ENCODE peak calls at places on chromosomes 16 and 17, in ten cellular contexts. S is prostate gland; N is RWPE1; T is MCF 10A; V is mesothelial cell of epicardium; X is CD8-positive, alpha-beta T cell; H is B cell; A is GM12865; P is breast epithelium; I is kidney. Z is an unnamed sample.

GRCh38 chr16:11094075-11094593 is 149.8 kb downstream of the CLEC16A start:
- DNase-seq in S (no peak), X (no peak), P (no peak), T (peak), A (peak), N (peak), V (no peak), H (peak), I (no peak), Z (no peak)

GRCh38 chr16:83835972-83836566 is 28.3 kb downstream of the HSBP1 start:
- DNase-seq in V (no peak), N (peak), S (no peak), A (peak), H (no peak), T (peak), I (no peak), P (no peak), X (no peak), Z (no peak)

GRCh38 chr17:65013613-65014391 is 42.7 kb downstream of the GNA13 start:
- DNase-seq in X (peak), I (no peak), V (no peak), S (no peak), N (peak), A (peak), H (no peak), T (peak), P (no peak), Z (no peak)

GRCh38 chr17:32481193-32481592 is 5.6 kb upstream of the CDK5R1 start:
- DNase-seq in H (no peak), S (no peak), I (peak), T (no peak), V (no peak), X (no peak), N (no peak), P (no peak), A (no peak), Z (no peak)

GRCh38 chr17:80716986-80717385 is 172.3 kb downstream of the RPTOR start:
- DNase-seq in T (no peak), P (no peak), A (no peak), S (no peak), I (no peak), V (no peak), N (no peak), X (no peak), H (no peak), Z (no peak)

GRCh38 chr17:59899099-59899498 is 6.2 kb downstream of the RPS6KB1 start:
- DNase-seq in N (peak), P (peak), H (no peak), T (peak), V (no peak), A (peak), S (no peak), X (no peak), I (no peak), Z (no peak)

GRCh38 chr17:5237541-5238016 is 2.9 kb upstream of the SCIMP start:
- DNase-seq in H (no peak), S (peak), V (no peak), P (no peak), T (peak), A (peak), N (peak), X (peak), I (no peak), Z (no peak)

GRCh38 chr16:82313754-82314153 is 143.7 kb upstream of the MPHOSPH6 start:
- DNase-seq in A (no peak), N (no peak), T (no peak), V (no peak), P (no peak), X (no peak), S (no peak), I (no peak), H (no peak), Z (no peak)

GRCh38 chr17:22515599-22515998 is 823.3 kb downstream of the KCNJ18 start:
- DNase-seq in A (no peak), V (no peak), X (no peak), I (no peak), T (no peak), P (no peak), H (no peak), S (no peak), N (no peak), Z (no peak)

GRCh38 chr16:82031116-82032084 is 3.7 kb upstream of the HSD17B2 start:
- DNase-seq in P (no peak), X (no peak), A (peak), S (peak), I (no peak), H (no peak), V (no peak), N (peak), T (peak), Z (no peak)

GRCh38 chr17:60167095-60167741 is 17.4 kb downstream of the CA4 start:
- DNase-seq in X (no peak), H (no peak), V (no peak), I (no peak), S (no peak), A (no peak), T (no peak), P (no peak), N (no peak), Z (no peak)

GRCh38 chr17:80618304-80618703 is 73.7 kb downstream of the RPTOR start:
- DNase-seq in S (no peak), X (no peak), N (no peak), I (no peak), T (no peak), V (no peak), H (no peak), P (no peak), A (no peak), Z (no peak)

GRCh38 chr17:2412561-2413021 is 11.7 kb upstream of the MNT start:
- DNase-seq in N (no peak), S (no peak), H (no peak), X (no peak), I (no peak), P (no peak), T (no peak), V (no peak), A (no peak), Z (no peak)

GRCh38 chr17:14372905-14373559 is 72.2 kb downstream of the HS3ST3B1 start:
- DNase-seq in H (no peak), V (no peak), P (no peak), A (no peak), T (no peak), S (no peak), X (no peak), I (no peak), N (no peak), Z (no peak)

DNA sequence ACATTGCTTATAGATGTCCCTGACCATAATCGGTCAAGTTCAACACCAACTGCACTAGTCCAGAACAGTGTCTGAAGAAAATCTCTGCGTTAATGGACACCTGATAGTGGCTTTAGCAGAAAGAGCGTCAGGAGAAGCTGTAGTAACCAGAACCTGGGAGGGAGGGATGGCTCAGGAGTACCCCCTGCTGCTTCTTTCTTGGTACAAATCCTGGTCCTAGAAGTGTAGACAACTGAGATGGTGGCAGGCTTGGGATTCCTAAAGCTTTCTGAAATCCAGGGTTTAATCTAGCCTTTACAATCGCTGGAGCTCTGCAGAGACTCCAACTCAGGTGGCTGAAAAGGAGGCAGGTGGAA is 5.4 kb downstream of the MAP3K14 start:
- DNase-seq in A (no peak), P (no peak), V (no peak), T (no peak), N (no peak), I (no peak), H (no peak), X (no peak), S (no peak), Z (no peak)
- TF ChIP-seq CTCF in A (peak), P (no peak), V (no peak), T (no peak), N (no peak), I (no peak), H (no peak), X (no peak), S (no peak), Z (no peak)

GRCh38 chr16:1492923-1493745 is at the start of gene TELO2:
- DNase-seq in H (peak), V (peak), I (peak), X (peak), P (peak), A (peak), S (peak), N (peak), T (peak), Z (peak)
- TF ChIP-seq CTCF in H (no peak), V (no peak), I (no peak), X (no peak), P (no peak), A (no peak), S (peak), N (no peak), T (no peak), Z (no peak)

DNA sequence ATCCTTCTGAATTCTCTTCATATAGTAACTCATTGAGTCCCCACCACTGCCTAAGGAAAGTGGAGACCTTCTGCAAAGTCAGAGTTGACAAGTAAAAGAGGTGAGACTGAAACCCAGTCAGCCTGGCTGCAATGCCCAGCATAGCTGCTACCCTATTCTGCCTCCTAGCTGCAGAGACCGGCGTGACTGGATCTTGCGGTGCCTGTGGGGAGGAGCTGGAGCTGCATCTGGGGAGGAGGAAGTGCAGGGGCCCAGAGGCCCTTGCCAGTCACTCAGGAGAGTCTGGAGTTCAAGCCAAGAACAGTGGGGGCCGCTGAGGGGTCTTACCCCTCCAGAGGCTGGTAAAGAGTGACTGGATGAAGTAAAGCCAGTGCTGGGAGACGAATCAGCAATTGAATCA is 35.0 kb upstream of the ZNF423 start:
- DNase-seq in N (no peak), P (no peak), V (no peak), T (no peak), S (no peak), A (peak), I (no peak), X (no peak), H (no peak), Z (no peak)
- TF ChIP-seq CTCF in N (no peak), P (no peak), V (no peak), T (no peak), S (no peak), A (peak), I (no peak), X (no peak), H (no peak), Z (no peak)

GRCh38 chr17:53950207-53950857 is 127.6 kb downstream of the KIF2B start:
- DNase-seq in H (no peak), I (no peak), S (no peak), T (no peak), P (no peak), N (no peak), A (no peak), V (no peak), X (no peak), Z (no peak)
- TF ChIP-seq CTCF in H (no peak), I (peak), S (no peak), T (no peak), P (no peak), N (no peak), A (no peak), V (no peak), X (no peak), Z (no peak)

DNA sequence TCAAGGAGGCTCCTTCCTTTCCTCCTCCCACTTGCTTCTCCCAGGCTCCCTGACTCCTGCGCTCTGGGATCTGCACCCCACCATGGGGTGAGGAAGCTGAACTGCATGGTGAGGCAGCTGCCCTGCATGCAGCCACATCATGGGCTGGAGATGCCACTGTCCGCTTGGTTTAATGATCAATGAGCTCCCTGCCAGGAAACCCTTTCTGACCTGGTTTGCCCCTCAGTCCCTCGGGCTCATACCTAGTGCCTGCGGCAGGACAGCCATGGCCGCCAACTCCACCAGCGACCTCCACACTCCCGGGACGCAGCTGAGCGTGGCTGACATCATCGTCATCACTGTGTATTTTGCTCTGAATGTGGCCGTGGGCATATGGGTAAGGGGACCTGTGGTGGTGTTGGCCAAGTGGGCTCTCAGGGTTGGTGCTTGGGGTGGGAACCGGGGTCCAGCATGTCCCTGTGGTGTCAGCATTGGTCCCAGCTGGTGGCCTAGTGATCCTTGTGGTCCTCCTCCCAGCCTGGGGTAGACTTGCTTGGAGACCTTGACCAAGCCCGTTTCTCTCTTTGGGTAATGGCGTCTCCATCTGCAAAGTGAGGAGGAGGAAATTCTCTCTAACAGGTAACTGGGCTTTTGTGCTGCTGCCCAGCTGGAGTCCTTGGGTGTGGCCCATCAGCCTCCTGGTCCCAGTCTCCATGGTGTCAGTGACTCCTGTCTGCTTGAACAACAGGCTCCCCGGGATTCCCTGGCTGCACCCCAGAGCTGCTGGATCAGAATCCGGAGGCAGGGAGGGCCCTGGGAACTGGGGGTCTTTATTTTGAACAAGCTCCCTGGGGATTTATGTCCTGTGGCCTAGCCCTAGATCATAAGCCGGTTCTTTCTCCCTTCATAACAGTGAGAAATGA is at the start of gene SLC5A10:
- DNase-seq in X (no peak), A (no peak), H (no peak), V (no peak), S (no peak), P (no peak), I (peak), T (no peak), N (no peak), Z (no peak)
- TF ChIP-seq CTCF in X (no peak), A (peak), H (no peak), V (no peak), S (no peak), P (no peak), I (peak), T (no peak), N (no peak), Z (no peak)

GRCh38 chr16:58299757-58300349 is 5.0 kb upstream of the PRSS54 start:
- DNase-seq in I (no peak), S (no peak), V (no peak), A (peak), P (no peak), X (no peak), N (no peak), T (peak), H (no peak), Z (no peak)
- TF ChIP-seq CTCF in I (no peak), S (peak), V (peak), A (peak), P (no peak), X (peak), N (peak), T (peak), H (peak), Z (no peak)

DNA sequence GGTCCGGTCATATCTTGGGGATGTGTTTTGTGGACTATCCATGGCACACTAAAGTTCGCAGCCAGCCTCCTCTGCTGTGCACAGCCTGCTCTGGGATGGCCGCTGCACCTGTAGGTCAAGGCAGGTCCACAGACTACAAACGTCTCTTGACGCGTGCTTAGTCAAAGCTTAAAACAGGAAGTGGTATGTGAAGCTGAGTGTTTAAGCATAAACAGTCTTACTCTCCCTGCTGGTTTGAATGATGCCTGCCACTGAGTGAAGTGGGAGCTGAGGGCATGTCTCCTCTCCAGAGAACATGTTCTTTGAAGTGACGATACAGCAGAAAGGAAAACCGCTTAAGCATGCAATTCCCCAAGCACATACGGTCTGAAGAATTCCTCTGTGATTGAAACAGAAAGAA is 365.6 kb downstream of the SLC39A11 start:
- DNase-seq in A (peak), P (no peak), H (peak), S (no peak), V (no peak), T (no peak), I (no peak), X (peak), N (no peak), Z (no peak)
- TF ChIP-seq CTCF in A (peak), P (no peak), H (no peak), S (no peak), V (no peak), T (no peak), I (no peak), X (no peak), N (no peak), Z (no peak)

GRCh38 chr17:3815122-3815521 is 14.1 kb upstream of the ITGAE start:
- DNase-seq in H (no peak), S (no peak), T (no peak), I (no peak), P (no peak), N (no peak), V (no peak), A (no peak), X (no peak), Z (no peak)
- TF ChIP-seq CTCF in H (no peak), S (no peak), T (no peak), I (no peak), P (no peak), N (no peak), V (no peak), A (no peak), X (no peak), Z (no peak)

DNA sequence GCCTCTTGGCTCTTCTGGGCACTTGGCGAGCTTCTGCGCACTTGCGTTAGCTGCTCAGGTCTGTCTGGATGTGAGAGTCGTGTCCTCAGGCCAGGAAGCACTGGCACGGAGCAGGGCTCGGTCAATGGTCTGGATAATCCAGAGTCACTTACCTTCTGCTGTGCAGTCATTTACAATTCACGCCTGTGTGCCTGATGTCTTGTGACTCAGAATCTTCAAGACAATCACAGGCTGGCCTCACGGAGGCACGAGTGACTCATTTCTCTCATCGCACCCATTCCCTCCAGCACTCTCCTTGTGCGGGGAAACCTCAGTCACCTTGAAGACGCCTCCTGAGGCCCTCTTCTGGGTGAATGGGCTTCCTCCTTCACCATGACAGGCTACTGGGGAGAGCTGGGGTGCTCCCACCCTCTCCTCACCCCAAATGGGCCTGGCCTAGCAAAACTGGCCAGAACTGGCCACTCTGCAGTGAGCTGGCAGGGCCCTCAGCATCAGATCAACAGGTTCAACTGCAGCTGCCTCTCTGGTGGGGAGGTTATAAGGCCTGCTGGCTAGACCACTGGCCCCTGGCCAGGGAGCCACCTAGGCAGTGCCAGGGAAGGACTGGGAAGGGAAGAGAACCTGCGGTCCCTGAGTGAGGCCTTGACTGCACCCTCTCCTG is 1.9 kb upstream of the CAPN15 start:
- DNase-seq in H (no peak), T (peak), P (peak), S (no peak), X (no peak), N (peak), I (peak), A (peak), V (no peak), Z (peak)
- TF ChIP-seq CTCF in H (no peak), T (no peak), P (no peak), S (no peak), X (no peak), N (no peak), I (peak), A (no peak), V (no peak), Z (no peak)